ENCODE peak calls at places on chromosomes 12 and 14, in five cellular contexts. H is heart left ventricle; O is CD8-positive, alpha-beta T cell; V is cardiac muscle cell; Q is sigmoid colon. A is an unnamed sample.

GRCh38 chr12:71871116-71871515 is 31.6 kb downstream of the TBC1D15 start:
- DNase-seq in H (no peak), O (no peak), V (no peak), Q (no peak), A (no peak)

GRCh38 chr12:46556820-46557524 is 184.4 kb upstream of the SLC38A2 start:
- DNase-seq in H (no peak), O (no peak), V (no peak), Q (no peak), A (no peak)

GRCh38 chr12:68785358-68785757 is 22.6 kb upstream of the MDM2 start:
- DNase-seq in H (no peak), O (no peak), V (no peak), Q (no peak), A (no peak)

GRCh38 chr12:6606331-6607131 is 648 bp downstream of the CHD4 start:
- DNase-seq in H (peak), O (peak), V (peak), Q (peak), A (peak)

GRCh38 chr14:59510001-59510400 is 25.7 kb downstream of the JKAMP start:
- DNase-seq in H (no peak), O (no peak), V (no peak), Q (no peak), A (no peak)

GRCh38 chr12:6182279-6182898 is 17.8 kb upstream of the CD9 start:
- DNase-seq in H (peak), O (no peak), V (no peak), Q (peak), A (peak)

GRCh38 chr12:80821513-80822000 is 104.8 kb downstream of the MYF5 start:
- DNase-seq in H (no peak), O (no peak), V (peak), Q (no peak), A (no peak)

GRCh38 chr14:47722929-47723693 is 47.7 kb upstream of the MDGA2 start:
- DNase-seq in H (no peak), O (no peak), V (peak), Q (no peak), A (no peak)

GRCh38 chr14:85175556-85175955 is 354.4 kb upstream of the FLRT2 start:
- DNase-seq in H (no peak), O (no peak), V (no peak), Q (no peak), A (no peak)

DNA sequence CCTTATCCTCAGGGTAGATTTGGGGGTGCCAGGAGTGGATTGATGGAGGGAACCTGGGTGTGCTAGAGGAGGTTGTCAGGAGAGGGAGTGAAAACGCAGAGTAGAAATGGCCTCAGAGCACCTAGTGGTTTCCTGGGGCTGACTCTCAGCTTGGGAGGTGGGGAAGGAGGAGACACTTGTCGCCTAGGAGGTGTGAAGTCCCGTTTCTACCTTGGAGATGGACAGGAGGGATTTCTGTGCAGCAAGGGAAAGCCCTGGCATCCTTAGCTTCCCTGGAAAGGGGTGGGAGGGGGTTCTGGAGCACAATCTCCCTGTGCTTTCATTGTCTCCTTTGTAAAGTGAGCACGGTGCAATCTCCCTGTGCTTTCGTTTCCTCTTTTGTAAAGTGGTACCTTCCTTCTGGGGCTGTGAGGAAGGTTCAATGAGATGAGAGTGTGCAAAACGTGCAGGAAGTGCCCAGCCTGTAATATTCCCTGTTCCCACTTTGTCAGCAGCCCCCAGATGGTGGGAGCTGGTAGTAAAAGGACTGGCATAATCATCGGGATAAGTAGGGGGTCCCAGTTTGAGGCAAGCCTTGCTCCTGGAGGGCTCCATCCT is 1.6 kb downstream of the OAS3 start:
- DNase-seq in H (no peak), O (no peak), V (no peak), Q (no peak), A (no peak)
- H3K27ac ChIP-seq in H (no peak), O (no peak), V (no peak), Q (no peak), A (no peak)

DNA sequence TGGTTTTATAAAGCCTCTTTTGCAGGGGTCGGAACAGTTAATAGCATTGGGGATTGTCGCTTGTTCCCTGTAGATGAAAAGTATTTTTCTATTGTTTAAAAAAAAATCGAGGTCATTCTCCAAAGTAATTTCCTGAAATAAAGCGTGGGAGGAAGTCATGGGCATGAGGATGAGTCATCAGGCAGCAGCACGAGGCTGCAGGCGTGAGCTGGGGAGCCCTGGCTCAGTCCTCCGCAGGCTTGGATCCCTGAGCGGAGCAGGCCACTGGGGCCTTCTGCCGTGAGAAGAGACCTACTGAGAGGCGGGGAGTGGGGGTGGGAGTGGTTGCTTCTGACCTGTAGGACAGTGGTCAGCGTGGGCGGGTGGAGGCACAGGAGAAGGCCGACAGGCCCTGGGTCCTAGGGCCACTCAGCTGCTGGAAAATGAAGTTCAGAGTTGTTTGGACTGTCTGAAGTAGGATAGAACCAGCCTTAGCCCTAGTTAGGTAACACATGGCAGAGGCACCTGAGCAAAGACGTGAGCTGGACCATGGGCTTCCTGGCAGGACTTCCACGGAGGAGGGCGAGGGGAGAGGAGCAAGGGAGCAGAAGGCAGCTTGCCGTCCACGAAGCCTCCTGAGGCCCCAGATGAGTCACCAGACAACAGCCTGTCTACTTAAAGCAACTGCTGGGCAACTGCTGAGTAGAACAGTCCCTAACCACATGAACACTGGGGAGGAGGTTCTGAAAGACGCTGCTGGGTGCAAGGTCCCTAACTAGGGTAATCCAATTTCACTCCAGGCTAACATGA is 21.1 kb upstream of the LGALS3 start:
- DNase-seq in H (peak), O (no peak), V (no peak), Q (peak), A (peak)
- H3K4me3 ChIP-seq in H (no peak), O (no peak), V (no peak), Q (no peak), A (no peak)

GRCh38 chr14:49861923-49862673 is 9.5 kb upstream of the NEMF start:
- DNase-seq in H (peak), O (peak), V (peak), Q (peak), A (peak)
- TF ChIP-seq CTCF in H (peak), O (peak), V (peak), Q (peak), A (peak)

DNA sequence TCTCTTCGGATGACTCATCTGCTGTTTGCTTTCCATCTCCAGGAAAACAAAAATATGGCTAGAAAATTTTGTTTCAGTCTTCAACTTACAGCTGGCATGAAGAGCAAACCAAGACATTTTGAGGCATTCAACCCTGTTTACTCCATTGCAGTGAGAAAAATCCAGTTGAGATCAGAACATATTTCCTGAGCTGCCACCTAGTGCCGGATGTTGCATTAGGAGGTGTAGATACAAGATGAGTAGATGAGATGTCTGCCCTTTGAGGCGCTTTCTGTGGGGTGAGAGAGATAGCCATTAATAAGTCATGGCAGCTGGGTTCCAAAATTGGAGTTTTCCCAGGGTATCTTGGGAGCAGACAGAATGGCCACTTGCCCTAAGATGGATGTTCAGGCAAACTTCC is 171.1 kb downstream of the PRKCH start:
- DNase-seq in H (no peak), O (no peak), V (no peak), Q (no peak), A (no peak)
- H3K27ac ChIP-seq in H (no peak), O (no peak), V (no peak), Q (no peak), A (peak)

GRCh38 chr14:50792634-50793068 is 38.3 kb downstream of the NIN start:
- DNase-seq in H (peak), O (no peak), V (no peak), Q (no peak), A (no peak)
- H3K4me3 ChIP-seq in H (peak), O (no peak), V (no peak), Q (no peak), A (no peak)

DNA sequence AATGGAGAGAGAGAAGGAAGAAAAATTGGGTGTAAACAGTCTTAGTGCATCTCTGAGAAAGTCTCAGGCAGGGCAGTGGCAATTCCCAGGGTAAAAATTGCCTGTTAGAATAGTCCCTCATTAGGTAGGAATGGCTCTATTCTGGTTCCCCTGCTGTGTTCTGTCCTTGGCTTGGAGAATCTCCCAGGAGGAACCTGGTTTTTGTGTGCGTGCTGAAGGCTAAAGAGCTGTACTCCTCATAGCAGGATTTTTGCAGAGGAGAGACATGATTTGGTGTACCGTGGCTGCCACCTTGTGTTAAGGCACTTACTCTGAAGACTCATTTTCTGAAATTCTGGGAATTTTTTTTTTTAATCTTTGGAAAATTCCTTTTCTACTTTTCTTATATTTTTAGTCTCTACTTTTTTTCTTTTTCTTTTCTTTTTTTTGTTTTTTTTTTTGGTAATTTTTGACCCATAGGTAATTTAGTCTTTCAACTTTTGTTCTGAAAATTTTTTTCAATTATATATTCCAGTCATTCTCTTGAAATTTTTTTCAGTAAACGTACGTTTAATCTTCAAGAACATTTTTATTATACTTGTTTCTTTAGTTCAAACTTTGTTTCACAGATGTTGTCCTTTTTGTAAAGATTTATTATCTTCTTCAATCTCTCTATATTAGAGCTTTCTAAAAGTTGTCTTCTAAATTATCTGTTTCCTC is 63.8 kb downstream of the FBXO33 start:
- DNase-seq in H (peak), O (no peak), V (peak), Q (peak), A (no peak)
- TF ChIP-seq CTCF in H (peak), O (peak), V (peak), Q (peak), A (no peak)

DNA sequence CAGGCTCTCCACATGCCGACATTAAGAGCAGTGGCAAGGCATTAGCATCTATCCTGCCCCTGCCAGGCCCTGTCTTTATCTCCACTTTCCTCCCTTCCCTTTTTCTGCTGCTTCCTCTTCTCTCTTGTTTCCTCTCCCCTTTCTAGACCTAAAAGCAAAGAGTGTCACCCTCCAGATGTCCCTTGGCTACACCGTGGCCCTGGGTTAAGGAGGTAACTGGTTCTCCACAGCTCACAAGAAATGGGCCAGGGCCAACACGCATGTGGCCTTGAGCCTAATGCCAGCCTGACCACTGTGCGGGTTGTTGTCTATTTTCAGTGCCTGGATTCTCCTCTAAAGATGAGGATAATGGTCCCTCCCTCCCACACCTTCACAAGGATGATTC is 41.7 kb upstream of the DDX11 start:
- DNase-seq in H (no peak), O (no peak), V (no peak), Q (no peak), A (no peak)
- H3K27ac ChIP-seq in H (no peak), O (no peak), V (no peak), Q (no peak), A (no peak)

DNA sequence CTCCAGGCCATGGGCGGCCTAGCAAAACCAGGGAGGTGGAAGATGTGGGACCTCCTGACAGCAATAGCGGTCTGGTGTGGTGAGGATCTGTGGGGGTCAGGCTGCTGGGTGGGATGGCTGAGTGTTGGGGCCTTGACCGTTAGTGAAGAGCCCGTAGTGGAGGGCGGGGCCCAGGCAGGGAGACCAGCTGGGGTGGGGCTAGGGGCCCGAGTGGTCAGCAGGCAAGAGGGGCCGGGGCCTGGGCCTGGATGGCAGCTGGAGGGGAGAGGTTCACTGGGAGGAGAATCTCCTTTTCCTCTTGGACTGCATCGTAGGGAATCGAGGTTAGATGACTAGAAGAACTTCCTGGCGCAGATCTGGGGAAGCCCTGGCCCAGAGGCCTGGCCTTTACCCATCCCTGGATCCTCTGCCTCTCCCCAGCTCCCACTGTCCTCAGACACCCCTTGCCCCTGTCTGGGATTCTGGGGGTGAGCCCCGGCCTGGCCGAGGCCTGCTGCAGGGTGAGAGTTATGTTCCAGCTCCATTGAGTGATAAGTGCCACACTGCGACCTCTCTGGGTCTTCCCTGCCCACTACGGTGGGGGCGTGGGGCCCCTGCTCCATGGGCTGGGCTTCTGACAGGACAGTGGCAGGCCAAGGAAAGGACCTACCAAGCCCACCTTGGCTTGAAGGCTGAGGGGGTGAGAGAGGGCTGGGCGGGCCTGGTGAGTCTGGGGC is 47.1 kb downstream of the KRT80 start:
- DNase-seq in H (no peak), O (no peak), V (no peak), Q (no peak), A (peak)
- H3K4me3 ChIP-seq in H (no peak), O (no peak), V (no peak), Q (no peak), A (no peak)